ENCODE peak calls at places on chromosomes 5 and 9, in six cellular contexts. B is H9, C is mesendoderm, D is mesenchymal stem cell, L is neuronal stem cell, U is H1. I is an unnamed sample.

GRCh38 chr9:109303900-109304299 is 17.0 kb downstream of the EPB41L4B start:
- DNase-seq in B (no peak), C (no peak), D (no peak), L (no peak), U (no peak), I (no peak)

GRCh38 chr5:67043789-67044511 is 152.6 kb downstream of the CD180 start:
- DNase-seq in B (no peak), C (no peak), D (no peak), L (no peak), U (no peak), I (no peak)

GRCh38 chr5:165956854-165957253 is 2334.6 kb upstream of the WWC1 start:
- DNase-seq in B (no peak), C (no peak), D (no peak), L (no peak), U (no peak), I (no peak)

GRCh38 chr9:123355761-123356520 is at the start of gene CRB2:
- DNase-seq in B (peak), C (peak), D (peak), L (peak), U (peak), I (no peak)

GRCh38 chr5:36537729-36538128 is 68.7 kb upstream of the SLC1A3 start:
- DNase-seq in B (no peak), C (no peak), D (no peak), L (no peak), U (no peak), I (no peak)

GRCh38 chr9:77375956-77376532 is 198.7 kb downstream of the VPS13A start:
- DNase-seq in B (no peak), C (peak), D (peak), L (peak), U (no peak), I (peak)

GRCh38 chr5:43096916-43097315 is 23.8 kb upstream of the ZNF131 start:
- DNase-seq in B (no peak), C (no peak), D (no peak), L (no peak), U (no peak), I (no peak)

GRCh38 chr9:88803551-88804288 is 187.5 kb upstream of the S1PR3 start:
- DNase-seq in B (no peak), C (no peak), D (no peak), L (no peak), U (no peak), I (peak)

GRCh38 chr9:108057421-108058136 is 568.0 kb upstream of the KLF4 start:
- DNase-seq in B (no peak), C (no peak), D (peak), L (no peak), U (no peak), I (peak)

GRCh38 chr9:95102001-95102433 is 215.5 kb downstream of the FANCC start:
- DNase-seq in B (no peak), C (no peak), D (no peak), L (no peak), U (no peak), I (no peak)

GRCh38 chr5:40736103-40736875 is 19.5 kb downstream of the TTC33 start:
- DNase-seq in B (no peak), C (peak), D (peak), L (peak), U (no peak), I (peak)

GRCh38 chr5:107218457-107219193 is 452.1 kb downstream of the EFNA5 start:
- DNase-seq in B (no peak), C (no peak), D (no peak), L (no peak), U (no peak), I (peak)

GRCh38 chr5:140996055-140996454 is 29.8 kb downstream of the PCDHAC2 start:
- DNase-seq in B (no peak), C (no peak), D (peak), L (no peak), U (no peak), I (no peak)

GRCh38 chr9:72428329-72428728 is 63.3 kb upstream of the ZFAND5 start:
- DNase-seq in B (no peak), C (no peak), D (no peak), L (no peak), U (no peak), I (peak)

GRCh38 chr5:131521252-131521651 is 113.8 kb downstream of the RAPGEF6 start:
- DNase-seq in B (no peak), C (no peak), D (no peak), L (no peak), U (no peak), I (peak)

GRCh38 chr5:175336781-175337180 is 107.2 kb downstream of the DRD1 start:
- DNase-seq in B (no peak), C (no peak), D (no peak), L (no peak), U (no peak), I (no peak)

GRCh38 chr9:31347082-31347617 is 1037.3 kb upstream of the ACO1 start:
- DNase-seq in B (no peak), C (no peak), D (peak), L (no peak), U (no peak), I (no peak)

GRCh38 chr5:170219615-170220014 is 13.2 kb upstream of the C5orf58 start:
- DNase-seq in B (no peak), C (peak), D (peak), L (no peak), U (no peak), I (peak)

GRCh38 chr9:92762781-92763708 is 1.6 kb downstream of the BICD2 start:
- DNase-seq in B (peak), C (no peak), D (no peak), L (no peak), U (no peak), I (no peak)

GRCh38 chr5:1552469-1553255 is 28.9 kb upstream of the LPCAT1 start:
- DNase-seq in B (no peak), C (no peak), D (no peak), L (peak), U (peak), I (no peak)

GRCh38 chr9:133855802-133856592 is 117.8 kb upstream of the SARDH start:
- DNase-seq in B (no peak), C (no peak), D (peak), L (no peak), U (no peak), I (peak)

GRCh38 chr5:56479701-56480304 is 246.7 kb upstream of the ANKRD55 start:
- DNase-seq in B (no peak), C (peak), D (no peak), L (no peak), U (no peak), I (no peak)

GRCh38 chr5:90655423-90655822 is 96.8 kb downstream of the ADGRV1 start:
- DNase-seq in B (no peak), C (no peak), D (no peak), L (no peak), U (no peak), I (no peak)

GRCh38 chr5:98214240-98215051 is 559.0 kb upstream of the RGMB start:
- DNase-seq in B (no peak), C (no peak), D (no peak), L (no peak), U (no peak), I (peak)

GRCh38 chr5:169873642-169874041 is 106.7 kb downstream of the INSYN2B start:
- DNase-seq in B (no peak), C (no peak), D (peak), L (no peak), U (no peak), I (peak)

GRCh38 chr9:95085861-95086563 is 231.5 kb downstream of the FANCC start:
- DNase-seq in B (no peak), C (no peak), D (no peak), L (no peak), U (no peak), I (no peak)

GRCh38 chr5:102288630-102289029 is 7.5 kb downstream of the SLCO4C1 start:
- DNase-seq in B (no peak), C (no peak), D (no peak), L (no peak), U (no peak), I (no peak)

GRCh38 chr5:23332650-23333251 is 174.7 kb upstream of the PRDM9 start:
- DNase-seq in B (no peak), C (peak), D (no peak), L (no peak), U (no peak), I (no peak)

GRCh38 chr5:34762321-34762871 is 76.6 kb upstream of the TTC23L start:
- DNase-seq in B (no peak), C (no peak), D (peak), L (no peak), U (no peak), I (peak)
- H2BK15ac ChIP-seq in B (no peak), C (no peak), D (no peak), L (no peak), U (peak), I (no peak)

GRCh38 chr9:132114102-132114707 is 34.5 kb upstream of the MED27 start:
- DNase-seq in B (peak), C (peak), D (peak), L (peak), U (peak), I (peak)

GRCh38 chr9:132121021-132121420 is 40.8 kb upstream of the NTNG2 start:
- DNase-seq in B (no peak), C (no peak), D (no peak), L (no peak), U (no peak), I (no peak)

GRCh38 chr9:132116583-132116982 is 36.9 kb upstream of the MED27 start:
- DNase-seq in B (no peak), C (no peak), D (no peak), L (no peak), U (no peak), I (no peak)
- H2BK15ac ChIP-seq in B (no peak), C (no peak), D (no peak), L (no peak), U (no peak), I (no peak)

DNA sequence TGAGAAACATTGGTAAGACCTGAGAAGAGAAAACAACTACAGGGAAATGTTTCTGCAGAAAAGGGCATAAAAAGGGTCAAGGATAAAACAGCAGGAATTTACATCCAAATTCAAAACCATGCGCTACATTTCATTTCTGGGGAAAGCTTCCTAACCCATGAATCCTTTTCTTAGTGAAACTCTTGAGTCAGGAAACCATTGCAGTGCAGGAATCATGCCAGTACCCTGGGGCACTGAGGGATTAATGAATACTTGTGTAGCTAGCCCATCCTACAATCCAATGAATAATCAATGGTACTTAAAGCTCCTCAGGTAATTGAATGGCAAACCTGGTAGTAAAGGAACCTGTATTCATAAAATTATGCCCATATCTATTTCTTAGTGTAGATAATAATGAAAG is 580.5 kb downstream of the TLE1 start:
- DNase-seq in B (no peak), C (no peak), D (no peak), L (no peak), U (no peak), I (no peak)
- H2BK15ac ChIP-seq in B (no peak), C (no peak), D (no peak), L (no peak), U (no peak), I (no peak)

DNA sequence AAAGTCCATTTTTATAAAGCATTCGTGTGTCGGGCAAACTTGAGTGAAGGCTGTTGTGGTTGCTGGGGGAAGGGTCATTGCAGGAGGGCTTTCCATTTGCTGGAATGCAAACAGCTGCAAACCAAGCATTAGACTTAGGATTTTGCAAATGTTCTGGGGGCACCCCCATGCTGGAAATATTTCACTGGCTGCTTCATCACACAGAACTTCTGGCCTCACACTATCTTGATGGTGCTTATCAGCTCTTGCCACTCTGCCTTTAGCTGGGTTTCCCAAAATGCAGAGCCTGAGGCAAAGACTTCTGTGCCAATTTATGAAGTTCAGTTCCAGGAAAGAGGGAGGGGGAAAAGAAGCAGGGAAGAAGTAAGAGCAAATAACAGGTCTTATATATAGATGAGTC is 8.6 kb upstream of the COL15A1 start:
- DNase-seq in B (no peak), C (no peak), D (no peak), L (no peak), U (no peak), I (no peak)
- H2BK15ac ChIP-seq in B (no peak), C (no peak), D (no peak), L (no peak), U (no peak), I (no peak)

GRCh38 chr5:10695055-10695649 is 65.9 kb downstream of the DAP start:
- DNase-seq in B (peak), C (peak), D (peak), L (peak), U (peak), I (peak)
- H2BK15ac ChIP-seq in B (no peak), C (no peak), D (no peak), L (no peak), U (no peak), I (peak)

DNA sequence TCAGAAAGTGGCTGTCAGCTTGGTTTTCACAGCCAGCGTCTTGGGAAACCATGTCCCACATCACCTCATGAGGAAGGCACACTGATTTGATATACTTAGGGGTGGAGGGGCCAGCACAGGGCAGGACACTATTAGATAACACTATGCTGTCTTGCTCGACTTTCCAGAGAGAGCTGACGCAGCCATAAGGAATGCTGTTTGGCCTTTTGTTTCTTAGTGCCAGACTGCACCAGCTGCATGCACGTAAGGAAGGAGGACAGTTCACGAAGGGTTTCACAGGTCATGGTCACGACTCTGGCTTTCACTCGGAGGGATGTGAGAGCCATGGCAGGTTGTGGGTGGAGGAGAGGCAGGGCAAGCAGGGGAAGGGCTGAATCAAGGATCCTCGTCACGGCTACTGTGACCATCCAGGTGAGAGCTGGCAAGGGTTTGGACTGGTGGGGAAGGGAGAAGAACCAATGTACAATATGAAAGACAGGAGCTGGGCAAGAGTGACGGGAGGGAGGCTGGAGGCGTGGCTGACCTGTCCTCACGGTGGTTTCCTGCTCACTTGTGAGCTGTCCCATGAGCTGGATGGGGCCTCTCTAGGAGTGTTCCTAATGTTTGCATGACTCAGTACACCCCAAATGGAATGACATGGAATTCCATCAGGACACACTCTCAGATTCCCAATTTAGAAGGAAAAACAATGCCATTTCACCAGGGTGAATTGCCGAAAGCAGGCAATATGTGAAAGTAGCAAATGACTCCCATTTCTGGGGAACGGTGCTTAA is 61.7 kb downstream of the OTULIN start:
- DNase-seq in B (no peak), C (peak), D (peak), L (no peak), U (no peak), I (peak)
- H2BK15ac ChIP-seq in B (no peak), C (no peak), D (no peak), L (no peak), U (peak), I (peak)

I was measured in IMR-90.